ENCODE peak calls at places on chromosomes 16 and 17, in four cellular contexts. I, C, Y and Q are unnamed samples.

GRCh38 chr16:16143038-16143763 is 80.1 kb downstream of the ABCC6 start:
- DNase-seq in C (no peak), Y (no peak), I (peak), Q (no peak)

GRCh38 chr16:6977291-6977690 is 355.4 kb upstream of the RBFOX1 start:
- DNase-seq in Y (no peak), I (no peak), C (no peak), Q (no peak)

GRCh38 chr17:64097196-64097936 is 32.6 kb downstream of the ERN1 start:
- DNase-seq in Y (no peak), I (peak), C (no peak), Q (no peak)

GRCh38 chr16:30087181-30087898 is 4.4 kb downstream of the TBX6 start:
- DNase-seq in I (no peak), Y (no peak), C (no peak), Q (no peak)

GRCh38 chr17:80961516-80961915 is 30.1 kb upstream of the CHMP6 start:
- DNase-seq in C (no peak), Y (no peak), I (no peak), Q (no peak)

GRCh38 chr16:11049396-11050059 is 105.2 kb downstream of the CLEC16A start:
- DNase-seq in Y (no peak), C (no peak), I (no peak), Q (no peak)

GRCh38 chr16:84479716-84480450 is 24.6 kb downstream of the MEAK7 start:
- DNase-seq in C (no peak), I (no peak), Y (no peak), Q (no peak)

GRCh38 chr17:41230094-41230493 is 2.2 kb upstream of the KRTAP9-3 start:
- DNase-seq in I (no peak), C (no peak), Y (no peak), Q (no peak)

GRCh38 chr17:40530988-40531971 is 29.9 kb upstream of the TNS4 start:
- DNase-seq in Y (no peak), C (no peak), I (no peak), Q (no peak)

GRCh38 chr16:54289242-54290051 is 2.9 kb upstream of the IRX3 start:
- DNase-seq in I (no peak), Y (peak), C (no peak), Q (no peak)

GRCh38 chr17:80451104-80451775 is 25.2 kb downstream of the NPTX1 start:
- DNase-seq in Y (no peak), I (no peak), C (no peak), Q (no peak)

GRCh38 chr17:29565643-29566472 is 979 bp downstream of the ABHD15 start:
- DNase-seq in C (no peak), I (no peak), Y (peak), Q (peak)

GRCh38 chr17:75003070-75003956 is 9.2 kb upstream of the MRPL58 start:
- DNase-seq in I (no peak), Y (no peak), C (no peak), Q (no peak)

GRCh38 chr16:86510465-86511261 is at the start of gene FOXF1:
- DNase-seq in Y (no peak), I (peak), C (no peak), Q (no peak)

GRCh38 chr17:46020023-46020735 is 21.1 kb downstream of the STH start:
- DNase-seq in Y (no peak), I (no peak), C (no peak), Q (no peak)

GRCh38 chr16:4780235-4780634 is 7.9 kb downstream of the SEPTIN12 start:
- DNase-seq in I (no peak), C (no peak), Y (no peak), Q (no peak)

GRCh38 chr16:726438-727290 is at the start of the genes CCDC78 and HAGHL:
- DNase-seq in I (no peak), Y (peak), C (peak), Q (no peak)

GRCh38 chr17:40253565-40253964 is 34.1 kb upstream of the CDC6 start:
- DNase-seq in Y (no peak), I (no peak), C (no peak), Q (no peak)